ENCODE peak calls at places on chromosome 21, in four cellular contexts. A is IMR-90, P is K562, F is HepG2. R is an unnamed sample.

GRCh38 chr21:25836396-25836795 is 101.6 kb downstream of the GABPA start:
- DNase-seq in A (no peak), P (no peak), F (no peak), R (no peak)

GRCh38 chr21:32457360-32457840 is 44.9 kb downstream of the EVA1C start:
- DNase-seq in A (peak), P (peak), F (peak), R (peak)

GRCh38 chr21:38815060-38815405 is 9.3 kb downstream of the ETS2 start:
- DNase-seq in A (peak), P (no peak), F (no peak), R (no peak)

GRCh38 chr21:25583370-25584133 is 23.7 kb downstream of the MRPL39 start:
- DNase-seq in A (no peak), P (no peak), F (no peak), R (no peak)

GRCh38 chr21:37373539-37373938 is 7.0 kb downstream of the DYRK1A start:
- DNase-seq in A (no peak), P (peak), F (no peak), R (no peak)

GRCh38 chr21:43975469-43976098 is 36.5 kb upstream of the TRAPPC10 start:
- DNase-seq in A (peak), P (peak), F (peak), R (peak)

GRCh38 chr21:44093761-44094160 is 13.4 kb upstream of the PWP2 start:
- DNase-seq in A (no peak), P (no peak), F (no peak), R (no peak)

GRCh38 chr21:44092201-44092600 is 15.0 kb upstream of the PWP2 start:
- DNase-seq in A (no peak), P (no peak), F (no peak), R (no peak)

GRCh38 chr21:14734833-14735232 is 188.7 kb upstream of the SAMSN1 start:
- DNase-seq in A (no peak), P (no peak), F (no peak), R (no peak)

GRCh38 chr21:39721885-39722284 is 23.1 kb upstream of the IGSF5 start:
- DNase-seq in A (no peak), P (no peak), F (no peak), R (no peak)

GRCh38 chr21:37032877-37033471 is 26.5 kb downstream of the RIPPLY3 start:
- DNase-seq in A (peak), P (no peak), F (no peak), R (peak)

GRCh38 chr21:37435120-37435519 is 68.5 kb downstream of the DYRK1A start:
- DNase-seq in A (peak), P (peak), F (no peak), R (no peak)

GRCh38 chr21:30831194-30831765 is 1.7 kb upstream of the KRTAP7-1 start:
- DNase-seq in A (no peak), P (peak), F (peak), R (no peak)

GRCh38 chr21:15908187-15908586 is 178.4 kb downstream of the USP25 start:
- DNase-seq in A (peak), P (no peak), F (no peak), R (no peak)

GRCh38 chr21:36122977-36123376 is 11.9 kb upstream of the CBR3 start:
- DNase-seq in A (no peak), P (no peak), F (no peak), R (no peak)

GRCh38 chr21:35222541-35222941 is 173.4 kb upstream of the RUNX1 start:
- DNase-seq in A (no peak), P (no peak), F (no peak), R (no peak)

GRCh38 chr21:14757533-14758327 is 211.6 kb upstream of the SAMSN1 start:
- DNase-seq in A (no peak), P (no peak), F (no peak), R (no peak)

GRCh38 chr21:35882791-35883240 is 177.5 kb downstream of the SETD4 start:
- DNase-seq in A (peak), P (no peak), F (peak), R (no peak)

GRCh38 chr21:31108969-31109368 is 70.7 kb upstream of the KRTAP19-8 start:
- DNase-seq in A (peak), P (no peak), F (no peak), R (no peak)

GRCh38 chr21:28216976-28217523 is 775.6 kb downstream of the LTN1 start:
- DNase-seq in A (no peak), P (no peak), F (no peak), R (no peak)

GRCh38 chr21:15793109-15793508 is 63.3 kb downstream of the USP25 start:
- DNase-seq in A (no peak), P (no peak), F (no peak), R (no peak)

GRCh38 chr21:31731112-31731801 is 661 bp downstream of the SCAF4 start:
- DNase-seq in A (no peak), P (peak), F (peak), R (no peak)

GRCh38 chr21:38486221-38486620 is 12.1 kb downstream of the ERG start:
- DNase-seq in A (peak), P (no peak), F (no peak), R (peak)

GRCh38 chr21:15514073-15514946 is 215.5 kb upstream of the USP25 start:
- DNase-seq in A (no peak), P (no peak), F (peak), R (no peak)

GRCh38 chr21:43825936-43826622 is 36.7 kb downstream of the RRP1 start:
- DNase-seq in A (no peak), P (no peak), F (peak), R (peak)

GRCh38 chr21:16570856-16571255 is 841.1 kb downstream of the USP25 start:
- DNase-seq in A (no peak), P (no peak), F (no peak), R (no peak)

GRCh38 chr21:38660333-38661295 is 145.1 kb upstream of the ETS2 start:
- DNase-seq in A (no peak), P (no peak), F (no peak), R (no peak)

GRCh38 chr21:38913120-38913975 is 107.6 kb downstream of the ETS2 start:
- DNase-seq in A (peak), P (peak), F (no peak), R (peak)

GRCh38 chr21:40667964-40668363 is 179.0 kb downstream of the DSCAM start:
- DNase-seq in A (no peak), P (no peak), F (no peak), R (no peak)

GRCh38 chr21:29260461-29260860 is 38.3 kb upstream of the BACH1 start:
- DNase-seq in A (no peak), P (no peak), F (no peak), R (no peak)
- H3K4me2 ChIP-seq in A (no peak), P (no peak), F (no peak), R (no peak)

DNA sequence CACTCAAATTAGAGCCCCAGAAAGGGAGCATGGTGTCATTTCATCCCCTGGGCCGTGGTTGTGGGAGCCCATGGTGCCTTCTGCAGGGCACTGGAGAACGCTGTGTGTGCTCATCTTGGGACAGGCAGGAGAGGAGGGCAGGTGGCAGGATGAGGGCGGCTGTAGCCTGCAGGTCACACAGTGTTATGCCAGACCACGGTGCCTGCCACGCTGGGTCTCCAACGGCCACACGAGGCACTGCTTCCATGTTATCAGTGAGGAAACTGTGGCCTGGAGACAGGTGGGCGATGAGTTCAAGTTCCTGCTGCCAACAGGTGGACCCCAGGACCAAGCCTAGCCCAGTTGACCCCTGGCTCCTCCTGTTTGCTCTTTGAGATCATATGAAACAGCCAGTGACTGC is 21.0 kb downstream of the ABCG1 start:
- DNase-seq in A (no peak), P (no peak), F (no peak), R (no peak)
- TF ChIP-seq MAZ in A (no peak), P (no peak), F (no peak), R (no peak)

GRCh38 chr21:21195417-21195816 is 197.2 kb downstream of the NCAM2 start:
- DNase-seq in A (no peak), P (no peak), F (no peak), R (no peak)
- H3K4me2 ChIP-seq in A (no peak), P (no peak), F (no peak), R (no peak)

GRCh38 chr21:46057111-46057709 is 40.7 kb upstream of the COL6A2 start:
- DNase-seq in A (no peak), P (no peak), F (no peak), R (no peak)
- TF ChIP-seq MAZ in A (no peak), P (no peak), F (no peak), R (no peak)

GRCh38 chr21:33895356-33895755 is 20.2 kb downstream of the ATP5PO start:
- DNase-seq in A (no peak), P (no peak), F (no peak), R (no peak)
- H3K4me2 ChIP-seq in A (no peak), P (peak), F (peak), R (peak)

GRCh38 chr21:42568377-42568776 is 54.7 kb downstream of the SLC37A1 start:
- DNase-seq in A (no peak), P (no peak), F (no peak), R (no peak)

GRCh38 chr21:42568834-42569731 is 55.4 kb downstream of the SLC37A1 start:
- DNase-seq in A (no peak), P (no peak), F (no peak), R (no peak)

GRCh38 chr21:42570362-42570761 is 56.7 kb downstream of the SLC37A1 start:
- DNase-seq in A (no peak), P (no peak), F (no peak), R (no peak)

GRCh38 chr21:42570841-42571387 is 57.3 kb downstream of the SLC37A1 start:
- DNase-seq in A (no peak), P (no peak), F (no peak), R (no peak)

GRCh38 chr21:42569732-42570301 is 56.2 kb downstream of the SLC37A1 start:
- DNase-seq in A (no peak), P (no peak), F (no peak), R (no peak)
- TF ChIP-seq MAZ in A (no peak), P (no peak), F (no peak), R (no peak)